ENCODE peak calls at places on chromosomes 5 and 9, in five cellular contexts. A, P, S, R and K are unnamed samples.

GRCh38 chr5:141359790-141360426 is at the start of gene PCDHGB2:
- DNase-seq in A (no peak), P (peak; percentile 1), S (peak; percentile 50), R (no peak), K (no peak)

GRCh38 chr5:116032094-116032517 is at the start of gene ARL14EPL:
- DNase-seq in A (no peak), P (peak; percentile 79), S (no peak), R (peak; percentile 84), K (no peak)

GRCh38 chr9:133114451-133114885 is 6.6 kb downstream of the RALGDS start:
- DNase-seq in A (no peak), P (peak; percentile 58), S (no peak), R (peak; percentile 99), K (no peak)

GRCh38 chr5:126484248-126484647 is 61.0 kb downstream of the GRAMD2B start:
- DNase-seq in A (no peak), P (no peak), S (no peak), R (no peak), K (no peak)

GRCh38 chr9:5628183-5628529 is 751 bp upstream of the RIC1 start:
- DNase-seq in A (no peak), P (no peak), S (no peak), R (no peak), K (peak; percentile 11)

GRCh38 chr5:3634061-3634460 is 38.4 kb downstream of the IRX1 start:
- DNase-seq in A (no peak), P (no peak), S (no peak), R (no peak), K (no peak)

GRCh38 chr5:136057401-136057951 is 28.7 kb downstream of the TGFBI start:
- DNase-seq in A (no peak), P (peak; percentile 94), S (no peak), R (peak; percentile 23), K (no peak)

GRCh38 chr9:18346761-18347160 is 127.2 kb upstream of the ADAMTSL1 start:
- DNase-seq in A (no peak), P (no peak), S (no peak), R (no peak), K (peak; percentile 15)

GRCh38 chr5:158819840-158820620 is 279.7 kb downstream of the EBF1 start:
- DNase-seq in A (no peak), P (peak; percentile 16), S (no peak), R (no peak), K (no peak)

GRCh38 chr9:68705636-68706578 is 867 bp downstream of the PIP5K1B start:
- DNase-seq in A (peak; percentile 55), P (peak; percentile 33), S (peak; percentile 29), R (no peak), K (no peak)

GRCh38 chr5:52579391-52579790 is 208.3 kb upstream of the ITGA1 start:
- DNase-seq in A (no peak), P (no peak), S (no peak), R (no peak), K (no peak)

GRCh38 chr5:72525816-72526215 is 18.6 kb upstream of the ZNF366 start:
- DNase-seq in A (no peak), P (peak; percentile 97), S (no peak), R (peak; percentile 92), K (no peak)

GRCh38 chr5:56676091-56676768 is 139.1 kb upstream of the MAP3K1 start:
- DNase-seq in A (no peak), P (no peak), S (no peak), R (no peak), K (no peak)

GRCh38 chr5:60248900-60249299 is 355.4 kb upstream of the PDE4D start:
- DNase-seq in A (no peak), P (no peak), S (no peak), R (no peak), K (no peak)

GRCh38 chr5:102932781-102933180 is 177.7 kb downstream of the PAM start:
- DNase-seq in A (no peak), P (no peak), S (no peak), R (no peak), K (no peak)

GRCh38 chr5:11955386-11955785 is 51.1 kb upstream of the CTNND2 start:
- DNase-seq in A (no peak), P (peak; percentile 4), S (no peak), R (peak; percentile 65), K (no peak)

GRCh38 chr5:155651-156410 is 35.5 kb upstream of the LRRC14B start:
- DNase-seq in A (peak; percentile 43), P (no peak), S (no peak), R (no peak), K (no peak)

GRCh38 chr5:111932628-111933027 is 175.6 kb upstream of the NREP start:
- DNase-seq in A (no peak), P (no peak), S (no peak), R (no peak), K (no peak)

GRCh38 chr9:88481933-88482332 is 53.0 kb upstream of the NXNL2 start:
- DNase-seq in A (no peak), P (no peak), S (no peak), R (no peak), K (no peak)

GRCh38 chr5:178350361-178351220 is 118.0 kb upstream of the PHYKPL start:
- DNase-seq in A (no peak), P (no peak), S (no peak), R (no peak), K (no peak)

GRCh38 chr5:112762113-112762810 is 24.6 kb downstream of the APC start:
- DNase-seq in A (no peak), P (no peak), S (no peak), R (no peak), K (no peak)

GRCh38 chr9:70438341-70438924 is 24.0 kb upstream of the KLF9 start:
- DNase-seq in A (no peak), P (peak; percentile 92), S (no peak), R (no peak), K (no peak)

GRCh38 chr5:31934156-31934555 is 240.0 kb downstream of the GOLPH3 start:
- DNase-seq in A (no peak), P (no peak), S (no peak), R (peak; percentile 90), K (peak; percentile 43)

GRCh38 chr9:14313378-14313940 is 482 bp downstream of the NFIB start:
- DNase-seq in A (peak; percentile 66), P (peak; percentile 47), S (peak; percentile 58), R (no peak), K (no peak)

GRCh38 chr5:143536364-143536763 is 132.9 kb upstream of the NR3C1 start:
- DNase-seq in A (no peak), P (peak; percentile 89), S (no peak), R (peak; percentile 83), K (no peak)

GRCh38 chr9:80134487-80134886 is 562.7 kb downstream of the TLE4 start:
- DNase-seq in A (no peak), P (no peak), S (no peak), R (no peak), K (no peak)

DNA sequence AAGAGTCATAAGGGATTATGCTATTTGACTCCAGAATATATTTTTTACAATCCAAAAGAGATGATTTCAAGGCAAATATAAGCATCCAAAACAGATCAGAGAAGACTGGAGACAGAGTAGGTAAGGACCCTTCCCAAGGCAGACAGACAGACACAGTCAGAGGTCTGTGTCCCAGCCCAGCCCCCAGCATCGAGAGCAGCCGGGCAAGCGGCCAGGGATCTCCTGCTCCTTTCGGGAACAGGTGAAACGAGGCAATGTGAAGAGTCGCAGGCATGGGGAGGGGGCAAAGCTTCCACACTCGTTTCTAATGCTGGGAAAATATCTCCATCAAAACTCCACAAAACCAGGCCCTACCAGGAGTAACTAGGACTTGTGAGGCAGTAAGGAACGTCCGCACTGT is 5.8 kb downstream of the PAEP start:
- DNase-seq in A (no peak), P (no peak), S (no peak), R (no peak), K (no peak)
- H2BK12ac ChIP-seq in A (no peak overlapping the region), P (no peak overlapping the region), S (no peak overlapping the region), R (no peak overlapping the region), K (no peak overlapping the region)

DNA sequence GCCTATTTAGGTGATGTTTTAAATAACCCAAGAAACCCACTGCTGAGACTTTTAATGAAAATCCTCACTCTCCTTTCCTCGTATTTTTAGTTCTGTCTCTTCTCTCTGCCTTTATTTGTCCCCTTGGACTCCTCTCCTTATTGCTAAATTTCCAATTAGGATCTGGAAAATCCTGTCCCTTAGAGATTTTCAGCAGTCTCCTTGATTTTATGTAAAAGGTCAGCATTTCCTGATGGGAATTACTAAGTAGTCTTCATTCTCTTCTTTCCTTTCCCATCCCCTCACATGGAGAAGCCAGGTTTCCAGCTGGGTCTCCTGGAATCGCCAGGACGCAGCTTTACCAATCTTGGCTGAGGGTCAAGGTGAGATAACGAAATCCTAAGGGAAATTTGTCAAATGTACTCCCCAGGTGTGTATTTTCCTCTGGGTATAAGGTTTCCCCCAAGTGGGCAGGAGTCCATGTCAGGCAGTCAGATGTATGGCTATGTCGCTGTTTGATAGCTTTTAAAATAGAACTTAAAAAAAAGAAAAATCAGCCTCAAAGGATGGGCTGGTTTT is 11.7 kb downstream of the STC2 start:
- DNase-seq in A (no peak), P (no peak), S (no peak), R (no peak), K (no peak)
- H3K23ac ChIP-seq in A (no peak overlapping the region), P (no peak overlapping the region), S (no peak overlapping the region), R (no peak overlapping the region), K (no peak overlapping the region)

GRCh38 chr5:166377756-166378155 is 1913.7 kb upstream of the WWC1 start:
- DNase-seq in A (no peak), P (no peak), S (no peak), R (no peak), K (no peak)
- H3K9me3 ChIP-seq in A (no peaks in the 10 kb centered on the region), P (peaks cover 5% of the 10 kb centered on the region), S (no peaks in the 10 kb centered on the region), R (peaks cover 7% of the 10 kb centered on the region), K (peaks cover 16% of the 10 kb centered on the region)

GRCh38 chr5:157730900-157731271 is 334 bp upstream of the THG1L start:
- DNase-seq in A (no peak), P (no peak), S (no peak), R (no peak), K (no peak)
- H2BK12ac ChIP-seq in A (no peak overlapping the region), P (no peak overlapping the region), S (no peak overlapping the region), R (no peak overlapping the region), K (no peak overlapping the region)